ENCODE peak calls at places on chromosomes 4 and X, in seven cellular contexts. X, Q, H, J, D, K and N are unnamed samples.
A peak's percentile ranks its signal among the peaks of the same experiment; 100 is the strongest.

GRCh38 chrX:109347618-109348017 is 134.3 kb downstream of the GUCY2F start:
- DNase-seq in X (no peak), Q (no peak), H (no peak), J (no peak), D (no peak), K (no peak), N (no peak)

GRCh38 chrX:30935985-30936384 is 46.9 kb upstream of the TAB3 start:
- DNase-seq in X (no peak), Q (no peak), H (peak; percentile 0), J (peak; percentile 38), D (peak; percentile 5), K (no peak), N (peak; percentile 62)

GRCh38 chr4:116638592-116638991 is 446.8 kb downstream of the TRAM1L1 start:
- DNase-seq in X (no peak), Q (no peak), H (no peak), J (no peak), D (no peak), K (no peak), N (no peak)

GRCh38 chr4:138696771-138697170 is 318.8 kb upstream of the NOCT start:
- DNase-seq in X (no peak), Q (no peak), H (no peak), J (no peak), D (no peak), K (no peak), N (no peak)

GRCh38 chr4:110442309-110442708 is 33.6 kb upstream of the ENPEP start:
- DNase-seq in X (no peak), Q (no peak), H (no peak), J (no peak), D (no peak), K (no peak), N (no peak)

GRCh38 chrX:108323751-108324150 is 114.5 kb downstream of the COL4A6 start:
- DNase-seq in X (no peak), Q (no peak), H (no peak), J (no peak), D (no peak), K (no peak), N (no peak)

GRCh38 chr4:188254211-188254610 is 115.0 kb downstream of the TRIML1 start:
- DNase-seq in X (no peak), Q (no peak), H (no peak), J (no peak), D (no peak), K (no peak), N (no peak)

GRCh38 chr4:89368855-89369254 is 61.3 kb upstream of the GPRIN3 start:
- DNase-seq in X (no peak), Q (no peak), H (no peak), J (no peak), D (no peak), K (no peak), N (no peak)

GRCh38 chrX:13487731-13488505 is 81.5 kb upstream of the EGFL6 start:
- DNase-seq in X (no peak), Q (no peak), H (peak; percentile 79), J (peak; percentile 49), D (peak; percentile 83), K (peak; percentile 87), N (peak; percentile 75)

GRCh38 chr4:52069566-52069965 is 18.5 kb downstream of the SPATA18 start:
- DNase-seq in X (no peak), Q (no peak), H (no peak), J (no peak), D (no peak), K (no peak), N (no peak)

GRCh38 chr4:132587626-132588025 is 561.5 kb upstream of the PCDH10 start:
- DNase-seq in X (no peak), Q (no peak), H (no peak), J (no peak), D (no peak), K (no peak), N (no peak)

GRCh38 chr4:182688081-182688480 is 229.1 kb downstream of the DCTD start:
- DNase-seq in X (no peak), Q (no peak), H (no peak), J (no peak), D (no peak), K (no peak), N (no peak)

GRCh38 chr4:88054909-88055308 is 47.5 kb downstream of the PKD2 start:
- DNase-seq in X (no peak), Q (no peak), H (peak; percentile 29), J (peak; percentile 26), D (peak; percentile 11), K (no peak), N (peak; percentile 71)

GRCh38 chrX:8179653-8180052 is 8.6 kb upstream of the VCX2 start:
- DNase-seq in X (no peak), Q (no peak), H (no peak), J (no peak), D (no peak), K (no peak), N (no peak)

GRCh38 chr4:112770111-112770510 is 133.2 kb downstream of the LARP7 start:
- DNase-seq in X (no peak), Q (no peak), H (no peak), J (no peak), D (no peak), K (no peak), N (no peak)
- H3K4me3 ChIP-seq in X (no peak overlapping the region), Q (no peak overlapping the region), H (no peak overlapping the region), J (no peak overlapping the region), D (no peak overlapping the region), K (no peak overlapping the region), N (no peak overlapping the region)

GRCh38 chr4:30720656-30721352 is 635 bp downstream of the PCDH7 start:
- DNase-seq in X (peak; percentile 28), Q (peak; percentile 32), H (no peak), J (no peak), D (peak; percentile 23), K (no peak), N (peak; percentile 40)

GRCh38 chr4:30722916-30723270 is 2.7 kb downstream of the PCDH7 start:
- DNase-seq in X (peak; percentile 27), Q (no peak), H (no peak), J (no peak), D (no peak), K (no peak), N (no peak)

GRCh38 chr4:30724217-30724616 is 4.0 kb downstream of the PCDH7 start:
- DNase-seq in X (no peak), Q (no peak), H (no peak), J (no peak), D (no peak), K (no peak), N (no peak)

GRCh38 chr4:30721353-30722091 is 1.4 kb downstream of the PCDH7 start:
- DNase-seq in X (peak; percentile 53), Q (peak; percentile 34), H (no peak), J (peak; percentile 56), D (peak; percentile 45), K (no peak), N (no peak)

GRCh38 chr4:30722092-30722915 is 2.1 kb downstream of the PCDH7 start:
- DNase-seq in X (peak; percentile 30), Q (peak; percentile 30), H (no peak), J (no peak), D (no peak), K (no peak), N (no peak)
- H3K4me3 ChIP-seq in X (peak overlapping the region; percentile 68), Q (peak overlapping the region; percentile 47), H (no peak overlapping the region), J (peak overlapping the region; percentile 68), D (peak overlapping the region; percentile 17), K (peak overlapping the region; percentile 95), N (no peak overlapping the region)

GRCh38 chr4:43351970-43352806 is 459.7 kb downstream of the GRXCR1 start:
- DNase-seq in X (no peak), Q (no peak), H (no peak), J (no peak), D (no peak), K (no peak), N (no peak)
- H3K4me3 ChIP-seq in X (no peak overlapping the region), Q (no peak overlapping the region), H (no peak overlapping the region), J (no peak overlapping the region), D (no peak overlapping the region), K (no peak overlapping the region), N (no peak overlapping the region)

GRCh38 chrX:101220881-101221280 is 1.3 kb downstream of the DRP2 start:
- DNase-seq in X (no peak), Q (no peak), H (no peak), J (no peak), D (no peak), K (no peak), N (no peak)
- H3K4me3 ChIP-seq in X (no peak overlapping the region), Q (no peak overlapping the region), H (no peak overlapping the region), J (no peak overlapping the region), D (no peak overlapping the region), K (no peak overlapping the region), N (no peak overlapping the region)

DNA sequence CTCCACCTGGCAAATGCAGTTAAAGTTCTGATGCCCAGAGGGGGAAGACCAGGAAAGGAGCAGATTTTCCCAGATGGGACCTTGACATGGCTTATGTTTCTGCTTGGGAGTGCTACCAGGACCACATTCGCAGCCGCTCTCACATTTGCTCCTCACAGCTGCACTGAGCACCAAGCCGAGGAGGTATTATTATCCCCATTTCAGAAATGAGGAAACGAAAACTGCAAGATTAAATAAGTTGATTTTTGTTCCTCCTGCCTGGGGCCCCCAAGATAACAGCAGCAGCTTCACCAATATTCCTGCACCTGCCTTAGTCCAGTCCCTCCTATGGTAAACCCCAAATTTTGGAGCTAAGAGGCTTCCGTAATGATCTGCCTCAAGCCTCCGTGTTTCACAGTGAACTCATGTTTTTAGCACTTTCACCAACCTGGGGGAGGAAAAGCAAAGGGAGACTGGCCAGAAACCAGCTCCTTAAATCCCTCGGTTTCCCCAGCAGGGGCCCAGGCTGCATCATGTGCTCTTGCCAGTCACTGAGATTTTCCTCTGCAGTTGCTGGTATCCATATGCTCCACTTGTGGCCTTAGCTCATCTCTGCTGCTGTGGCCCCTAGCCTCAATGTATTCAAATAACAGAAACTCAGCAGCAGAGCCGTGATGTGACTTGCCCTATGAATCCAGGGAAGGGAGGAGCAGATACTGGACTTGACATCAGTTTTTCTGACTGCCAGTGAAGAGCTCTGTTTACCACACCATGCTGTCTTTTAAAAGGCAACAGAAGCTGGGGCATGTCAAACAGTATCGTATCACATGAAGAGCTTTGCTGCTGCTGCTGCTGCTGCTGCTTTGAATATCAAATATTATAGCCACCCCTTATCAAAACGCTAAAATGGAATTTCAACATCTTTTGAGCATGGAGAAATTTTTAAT is 95.5 kb upstream of the KLHL13 start:
- DNase-seq in X (no peak), Q (no peak), H (peak; percentile 33), J (no peak), D (no peak), K (no peak), N (no peak)
- H3K4me3 ChIP-seq in X (no peak overlapping the region), Q (no peak overlapping the region), H (peak overlapping the region; percentile 43), J (no peak overlapping the region), D (no peak overlapping the region), K (no peak overlapping the region), N (no peak overlapping the region)

GRCh38 chrX:40952855-40953254 is 132.4 kb upstream of the USP9X start:
- DNase-seq in X (no peak), Q (no peak), H (peak; percentile 40), J (no peak), D (no peak), K (no peak), N (no peak)
- H3K4me3 ChIP-seq in X (peak overlapping the region; percentile 19), Q (no peak overlapping the region), H (peak overlapping the region; percentile 32), J (peak overlapping the region; percentile 28), D (no peak overlapping the region), K (no peak overlapping the region), N (no peak overlapping the region)